ENCODE peak calls at places on chromosomes 5 and 9, in six cellular contexts. G, M, J, P, L and D are unnamed samples.

GRCh38 chr5:115179959-115180709 is 10.4 kb upstream of the TRIM36 start:
- DNase-seq in G (no peak), M (no peak), J (peak; percentile 70), P (no peak), L (no peak), D (peak; percentile 70)

GRCh38 chr5:148224131-148224742 is 14.1 kb upstream of the MARCOL start:
- DNase-seq in G (no peak), M (no peak), J (no peak), P (peak; percentile 38), L (no peak), D (no peak)

GRCh38 chr5:180153991-180154390 is 55.0 kb downstream of the RASGEF1C start:
- DNase-seq in G (no peak), M (peak; percentile 30), J (no peak), P (no peak), L (no peak), D (no peak)

GRCh38 chr5:79800979-79801827 is 111.6 kb downstream of the CMYA5 start:
- DNase-seq in G (no peak), M (no peak), J (no peak), P (no peak), L (no peak), D (no peak)

GRCh38 chr5:59956130-59956773 is 62.7 kb upstream of the PDE4D start:
- DNase-seq in G (no peak), M (no peak), J (no peak), P (no peak), L (no peak), D (no peak)

GRCh38 chr5:163260961-163261360 is 176.4 kb upstream of the CCNG1 start:
- DNase-seq in G (no peak), M (no peak), J (no peak), P (no peak), L (no peak), D (no peak)

GRCh38 chr5:10663531-10664183 is 97.4 kb downstream of the DAP start:
- DNase-seq in G (peak; percentile 36), M (peak; percentile 55), J (no peak), P (no peak), L (no peak), D (no peak)

GRCh38 chr9:78133751-78134150 is 102.1 kb upstream of the CEP78 start:
- DNase-seq in G (no peak), M (no peak), J (no peak), P (no peak), L (no peak), D (no peak)

GRCh38 chr5:175597718-175598117 is 60.2 kb upstream of the HRH2 start:
- DNase-seq in G (peak; percentile 26), M (no peak), J (peak; percentile 49), P (no peak), L (no peak), D (no peak)

GRCh38 chr5:163473613-163474243 is 13.3 kb downstream of the HMMR start:
- DNase-seq in G (no peak), M (no peak), J (no peak), P (no peak), L (no peak), D (no peak)

GRCh38 chr5:127517110-127517479 is 345 bp upstream of the PRRC1 start:
- DNase-seq in G (no peak), M (peak; percentile 65), J (no peak), P (peak; percentile 38), L (no peak), D (no peak)

GRCh38 chr9:76027426-76027825 is 137.0 kb downstream of the PCSK5 start:
- DNase-seq in G (no peak), M (no peak), J (no peak), P (no peak), L (no peak), D (no peak)

GRCh38 chr9:92147854-92148184 is 32.6 kb upstream of the SPTLC1 start:
- DNase-seq in G (no peak), M (no peak), J (no peak), P (no peak), L (no peak), D (no peak)

GRCh38 chr5:40652441-40653220 is 27.1 kb upstream of the PTGER4 start:
- DNase-seq in G (no peak), M (no peak), J (no peak), P (no peak), L (no peak), D (no peak)

GRCh38 chr5:40653221-40654022 is 26.3 kb upstream of the PTGER4 start:
- DNase-seq in G (no peak), M (no peak), J (no peak), P (no peak), L (no peak), D (no peak)

GRCh38 chr5:40648150-40648549 is 31.6 kb upstream of the PTGER4 start:
- DNase-seq in G (no peak), M (no peak), J (no peak), P (no peak), L (no peak), D (no peak)

GRCh38 chr5:40646286-40646685 is 33.4 kb upstream of the PTGER4 start:
- DNase-seq in G (no peak), M (no peak), J (no peak), P (no peak), L (no peak), D (no peak)

DNA sequence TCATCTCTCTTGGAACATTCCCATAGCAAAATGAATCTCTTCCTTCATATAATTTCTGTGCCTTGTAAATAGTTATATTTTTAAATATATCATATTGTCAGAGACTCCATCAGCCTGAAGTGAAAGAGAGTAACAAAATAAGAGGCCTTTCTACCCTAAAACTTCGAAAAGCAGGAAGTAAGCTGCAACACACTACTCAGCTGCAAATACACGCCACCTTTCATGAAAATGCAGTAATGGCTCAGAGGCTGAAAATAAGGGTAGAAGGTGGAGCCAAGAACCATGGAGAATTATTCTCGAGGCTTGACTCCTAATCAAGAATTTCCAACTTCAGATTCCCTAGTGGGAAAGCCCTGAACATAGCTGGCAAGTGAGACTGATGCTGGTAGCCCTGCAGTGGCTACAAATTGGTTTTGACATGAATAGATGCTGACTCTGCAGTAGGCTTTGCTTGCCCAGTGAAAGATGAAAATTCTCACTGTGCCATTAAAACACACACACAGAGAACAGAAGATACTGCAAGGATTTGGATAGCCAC is 30.2 kb upstream of the PTGER4 start:
- DNase-seq in G (no peak), M (no peak), J (no peak), P (no peak), L (no peak), D (no peak)
- TF ChIP-seq CTCF in G (no peak), M (no peak), J (no peak), P (no peak), L (no peak), D (no peak)

DNA sequence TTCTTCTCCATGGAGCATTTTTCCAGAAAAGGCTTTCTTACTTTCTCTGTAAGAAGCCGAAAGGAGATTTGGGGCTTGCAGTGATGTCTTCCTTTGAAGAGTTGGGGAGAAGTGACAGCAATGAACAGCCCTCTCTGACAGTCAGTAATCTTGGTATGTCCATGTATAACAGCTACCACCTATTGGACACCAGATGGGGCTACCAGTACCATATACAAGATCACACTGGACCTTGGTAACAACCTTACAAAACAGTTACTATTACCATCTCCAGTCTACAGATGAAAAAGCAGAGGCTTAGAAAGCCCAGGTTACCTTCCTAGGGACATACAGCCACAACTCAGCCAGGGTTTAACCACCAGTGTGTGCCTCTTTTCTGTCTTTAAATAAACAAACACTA is 272.7 kb upstream of the TRPC7 start:
- DNase-seq in G (no peak), M (no peak), J (no peak), P (no peak), L (no peak), D (no peak)
- TF ChIP-seq CTCF in G (no peak), M (no peak), J (no peak), P (peak; percentile 22), L (peak; percentile 32), D (no peak)

GRCh38 chr9:14427419-14427818 is 113.5 kb upstream of the NFIB start:
- DNase-seq in G (no peak), M (no peak), J (no peak), P (no peak), L (no peak), D (no peak)

GRCh38 chr9:14424323-14424722 is 110.4 kb upstream of the NFIB start:
- DNase-seq in G (no peak), M (no peak), J (no peak), P (peak; percentile 54), L (no peak), D (no peak)

GRCh38 chr9:14433293-14433818 is 119.4 kb upstream of the NFIB start:
- DNase-seq in G (no peak), M (no peak), J (no peak), P (no peak), L (no peak), D (no peak)

GRCh38 chr9:14424983-14425382 is 111.0 kb upstream of the NFIB start:
- DNase-seq in G (no peak), M (no peak), J (no peak), P (no peak), L (no peak), D (no peak)

GRCh38 chr9:14428781-14429230 is 114.9 kb upstream of the NFIB start:
- DNase-seq in G (peak; percentile 73), M (peak; percentile 81), J (peak; percentile 89), P (peak; percentile 37), L (no peak), D (peak; percentile 87)
- TF ChIP-seq CTCF in G (peak; percentile 61), M (peak; percentile 69), J (peak; percentile 79), P (peak; percentile 78), L (peak; percentile 95), D (peak; percentile 90)

GRCh38 chr5:150515446-150515845 is 7.5 kb downstream of the NDST1 start:
- DNase-seq in G (no peak), M (peak; percentile 84), J (no peak), P (no peak), L (no peak), D (no peak)

GRCh38 chr5:150511641-150512367 is 3.9 kb downstream of the NDST1 start:
- DNase-seq in G (no peak), M (no peak), J (peak; percentile 77), P (peak; percentile 43), L (no peak), D (no peak)

GRCh38 chr5:150512368-150512747 is 4.4 kb downstream of the NDST1 start:
- DNase-seq in G (peak; percentile 17), M (no peak), J (no peak), P (no peak), L (no peak), D (no peak)

GRCh38 chr5:150514708-150515211 is 6.8 kb downstream of the NDST1 start:
- DNase-seq in G (no peak), M (no peak), J (no peak), P (peak; percentile 68), L (no peak), D (no peak)

DNA sequence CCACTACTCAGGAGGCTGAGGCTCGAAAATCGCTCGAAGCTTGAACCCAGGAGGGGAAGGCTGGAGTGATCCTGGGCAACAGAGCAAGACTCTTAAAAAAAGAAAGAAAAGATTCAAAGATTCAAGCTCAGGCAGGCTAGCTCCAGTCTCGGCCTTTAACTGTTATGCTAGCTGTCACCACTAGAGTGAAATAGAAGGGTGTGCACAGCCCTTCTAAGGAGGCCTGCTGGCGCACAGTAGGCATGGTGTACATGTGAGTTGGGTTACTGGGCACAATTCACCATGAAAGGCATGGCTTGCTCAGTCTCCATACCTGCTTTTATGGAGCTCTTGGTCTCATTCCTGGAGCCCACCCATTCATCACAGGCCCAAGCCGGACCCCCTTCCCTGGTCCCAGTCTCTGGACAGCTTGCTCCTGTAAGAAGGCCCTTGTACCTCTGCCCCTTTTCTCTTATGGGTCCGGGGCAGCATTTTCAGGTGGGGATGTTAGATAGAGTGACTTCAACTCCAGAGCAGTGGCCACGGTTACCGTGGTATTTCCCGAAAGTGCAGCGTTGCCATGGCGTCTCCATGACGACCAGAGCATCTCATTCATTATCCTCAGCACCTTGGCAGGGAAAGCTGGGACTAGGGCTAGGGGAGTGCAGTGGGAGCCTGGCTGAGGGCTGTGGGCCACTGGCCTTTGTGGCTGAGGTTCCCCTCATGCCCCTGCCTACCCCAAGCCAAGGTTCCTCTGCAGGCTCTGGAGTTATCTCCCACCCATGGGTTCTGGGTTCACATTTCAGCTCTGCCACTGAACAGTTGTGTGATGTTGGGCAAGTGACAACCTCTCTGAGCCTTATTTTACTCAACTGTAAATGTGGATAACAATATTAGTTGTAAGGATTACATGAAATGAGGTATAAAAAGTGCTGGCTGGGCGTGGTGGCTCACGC is 5.7 kb downstream of the NDST1 start:
- DNase-seq in G (no peak), M (no peak), J (no peak), P (no peak), L (no peak), D (peak; percentile 35)
- TF ChIP-seq CTCF in G (no peak), M (no peak), J (no peak), P (peak; percentile 44), L (peak; percentile 39), D (peak; percentile 45)